ENCODE peak calls at places on chromosomes 16 and 17, in ten cellular contexts. F, T, K, D, R, X, B, Z, C and J are unnamed samples.

GRCh38 chr17:35294756-35295155 is 51.9 kb downstream of the SLFN5 start:
- DNase-seq in T (no peak), K (no peak), X (no peak), R (no peak), Z (no peak), F (no peak), B (no peak), D (no peak), C (no peak), J (no peak)

GRCh38 chr17:1604831-1605528 is 23.7 kb downstream of the SLC43A2 start:
- DNase-seq in Z (no peak), F (no peak), T (no peak), C (peak), R (no peak), B (no peak), D (no peak), X (no peak), K (peak), J (no peak)

GRCh38 chr17:68511254-68511670 is 968 bp upstream of the PRKAR1A start:
- DNase-seq in K (no peak), C (no peak), B (no peak), T (no peak), F (peak), X (no peak), Z (no peak), R (no peak), D (no peak), J (no peak)

GRCh38 chr17:7882629-7883028 is 6.0 kb upstream of the CHD3 start:
- DNase-seq in T (no peak), D (no peak), F (no peak), Z (no peak), K (no peak), X (no peak), C (no peak), B (no peak), R (no peak), J (no peak)

GRCh38 chr16:29848420-29849297 is 14.4 kb downstream of the CDIPT start:
- DNase-seq in C (peak), B (peak), R (peak), D (peak), F (peak), Z (peak), K (peak), T (peak), X (peak), J (peak)

GRCh38 chr16:24769806-24770205 is 40.4 kb downstream of the TNRC6A start:
- DNase-seq in R (no peak), F (no peak), B (no peak), C (no peak), Z (peak), X (no peak), K (no peak), T (no peak), D (no peak), J (no peak)

GRCh38 chr17:78643326-78643725 is 66.1 kb upstream of the DNAH17 start:
- DNase-seq in D (no peak), Z (no peak), K (no peak), B (no peak), X (no peak), F (no peak), C (no peak), T (no peak), R (no peak), J (no peak)

GRCh38 chr16:5206331-5206990 is 108.9 kb upstream of the EEF2KMT start:
- DNase-seq in X (no peak), D (no peak), F (no peak), B (no peak), R (no peak), C (no peak), Z (no peak), K (no peak), T (no peak), J (no peak)

GRCh38 chr17:81080056-81080455 is 45.1 kb downstream of the BAIAP2 start:
- DNase-seq in K (no peak), X (no peak), R (no peak), Z (no peak), D (no peak), T (no peak), C (no peak), F (no peak), B (no peak), J (no peak)

GRCh38 chr16:733382-734207 is 6.7 kb downstream of the HAGHL start:
- DNase-seq in K (peak), T (peak), F (no peak), D (peak), C (peak), B (peak), Z (no peak), R (no peak), X (no peak), J (no peak)

GRCh38 chr17:38613981-38614779 is 8.4 kb upstream of the SRCIN1 start:
- DNase-seq in C (no peak), F (no peak), B (no peak), X (no peak), R (no peak), Z (no peak), K (peak), T (no peak), D (no peak), J (no peak)

GRCh38 chr17:31549121-31549524 is 157.6 kb downstream of the RAB11FIP4 start:
- DNase-seq in F (no peak), T (no peak), B (no peak), R (no peak), D (no peak), Z (no peak), C (peak), X (no peak), K (no peak), J (no peak)

GRCh38 chr17:42676424-42677011 is at the start of gene PLEKHH3:
- DNase-seq in D (peak), Z (no peak), C (no peak), F (no peak), T (no peak), R (no peak), K (no peak), X (peak), B (no peak), J (peak)

GRCh38 chr17:55267777-55268648 is 3.3 kb downstream of the HLF start:
- DNase-seq in C (no peak), B (no peak), R (no peak), D (no peak), K (peak), T (peak), F (no peak), Z (no peak), X (no peak), J (no peak)

GRCh38 chr16:50547340-50547865 is 793 bp upstream of the NKD1 start:
- DNase-seq in T (peak), D (peak), F (peak), B (peak), Z (no peak), C (peak), X (peak), K (no peak), R (peak), J (peak)

GRCh38 chr17:74833501-74834361 is 26.0 kb downstream of the GRIN2C start:
- DNase-seq in T (no peak), Z (peak), F (peak), R (no peak), K (no peak), C (no peak), B (no peak), D (no peak), X (no peak), J (peak)

GRCh38 chr17:42286411-42287295 is 1.6 kb upstream of the STAT5A start:
- DNase-seq in T (no peak), D (no peak), F (peak), K (peak), X (no peak), R (peak), B (no peak), C (peak), Z (no peak), J (no peak)

GRCh38 chr17:78806451-78806850 is 24.4 kb upstream of the CYTH1 start:
- DNase-seq in Z (no peak), X (no peak), F (no peak), C (peak), B (peak), R (no peak), D (no peak), T (no peak), K (no peak), J (no peak)

GRCh38 chr16:278863-279366 is 1.5 kb upstream of the ARHGDIG start:
- DNase-seq in D (no peak), X (no peak), F (peak), R (no peak), K (no peak), T (no peak), Z (peak), B (no peak), C (peak), J (no peak)

GRCh38 chr17:67335245-67335835 is 31.0 kb downstream of the PSMD12 start:
- DNase-seq in F (no peak), Z (no peak), R (no peak), K (no peak), X (no peak), T (no peak), C (no peak), B (no peak), D (no peak), J (no peak)

GRCh38 chr16:20393801-20394637 is 10.5 kb downstream of the PDILT start:
- DNase-seq in R (no peak), C (no peak), Z (no peak), F (no peak), X (peak), B (no peak), K (no peak), D (no peak), T (no peak), J (no peak)

GRCh38 chr17:49341356-49341755 is 20.7 kb downstream of the ZNF652 start:
- DNase-seq in X (no peak), C (no peak), T (no peak), D (no peak), B (no peak), K (no peak), Z (no peak), R (no peak), F (peak), J (no peak)

GRCh38 chr17:40014375-40014980 is 762 bp upstream of the CSF3 start:
- DNase-seq in Z (no peak), R (no peak), K (no peak), C (no peak), F (peak), X (no peak), D (no peak), B (no peak), T (no peak), J (no peak)

GRCh38 chr17:42187833-42188232 is 2.6 kb upstream of the HCRT start:
- DNase-seq in R (no peak), D (no peak), C (no peak), K (no peak), T (no peak), B (no peak), X (no peak), Z (no peak), F (no peak), J (no peak)

GRCh38 chr17:80807882-80808281 is 183.8 kb upstream of the CHMP6 start:
- DNase-seq in R (no peak), B (no peak), C (no peak), K (no peak), X (no peak), T (no peak), D (no peak), F (no peak), Z (no peak), J (no peak)

GRCh38 chr16:49000594-49000993 is 281.0 kb downstream of the CBLN1 start:
- DNase-seq in K (no peak), R (no peak), D (no peak), C (peak), T (no peak), B (no peak), F (no peak), X (no peak), Z (no peak), J (no peak)

GRCh38 chr16:87956169-87956770 is 5.0 kb downstream of the BANP start:
- DNase-seq in D (peak), K (no peak), X (peak), R (peak), F (no peak), B (peak), C (peak), T (peak), Z (peak), J (peak)

GRCh38 chr17:29151567-29151966 is 28.6 kb downstream of the MYO18A start:
- DNase-seq in D (peak), T (no peak), B (no peak), K (peak), R (no peak), X (no peak), Z (peak), F (no peak), C (no peak), J (no peak)

GRCh38 chr16:89325861-89326471 is 108.5 kb downstream of the ZNF778 start:
- DNase-seq in Z (peak), X (peak), K (peak), B (no peak), F (peak), C (no peak), D (no peak), T (no peak), R (peak), J (peak)

GRCh38 chr16:53982631-53983042 is 278.7 kb downstream of the FTO start:
- DNase-seq in B (no peak), C (no peak), D (no peak), R (no peak), K (no peak), X (no peak), T (no peak), F (no peak), Z (no peak), J (no peak)

GRCh38 chr17:63834431-63835166 is 7.1 kb upstream of the FTSJ3 start:
- DNase-seq in T (no peak), K (peak), R (no peak), Z (peak), C (peak), B (peak), X (peak), F (peak), D (peak), J (peak)

DNA sequence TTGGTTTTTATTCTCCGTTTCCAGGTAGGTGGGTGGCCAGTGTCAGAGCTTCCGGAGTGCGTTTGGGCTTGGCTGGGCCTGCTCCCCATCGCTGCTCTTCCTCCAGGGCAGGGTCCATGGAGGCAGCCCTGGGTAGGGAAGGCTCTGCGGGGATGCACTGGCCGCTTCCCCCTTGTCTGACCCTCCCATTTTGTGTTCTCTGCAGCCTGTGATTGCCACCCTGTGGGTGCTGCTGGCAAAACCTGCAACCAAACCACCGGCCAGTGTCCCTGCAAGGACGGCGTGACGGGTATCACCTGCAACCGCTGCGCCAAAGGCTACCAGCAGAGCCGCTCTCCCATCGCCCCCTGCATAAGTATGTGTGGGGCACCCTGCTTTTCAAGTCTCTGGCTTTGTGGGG is 158.3 kb downstream of the NTN1 start:
- DNase-seq in X (no peak), R (no peak), D (no peak), Z (no peak), C (no peak), B (no peak), K (no peak), F (no peak), T (no peak), J (no peak)
- TF ChIP-seq CTCF in X (no peak), R (no peak), D (no peak), Z (no peak), C (no peak), B (no peak), K (no peak), F (no peak), T (no peak), J (no peak)

GRCh38 chr17:3912827-3913226 is 3.4 kb downstream of the P2RX1 start:
- DNase-seq in B (no peak), D (no peak), C (peak), X (no peak), Z (no peak), R (no peak), F (no peak), T (no peak), K (no peak), J (no peak)
- TF ChIP-seq CTCF in B (no peak), D (no peak), C (no peak), X (no peak), Z (no peak), R (no peak), F (no peak), T (no peak), K (no peak), J (no peak)

DNA sequence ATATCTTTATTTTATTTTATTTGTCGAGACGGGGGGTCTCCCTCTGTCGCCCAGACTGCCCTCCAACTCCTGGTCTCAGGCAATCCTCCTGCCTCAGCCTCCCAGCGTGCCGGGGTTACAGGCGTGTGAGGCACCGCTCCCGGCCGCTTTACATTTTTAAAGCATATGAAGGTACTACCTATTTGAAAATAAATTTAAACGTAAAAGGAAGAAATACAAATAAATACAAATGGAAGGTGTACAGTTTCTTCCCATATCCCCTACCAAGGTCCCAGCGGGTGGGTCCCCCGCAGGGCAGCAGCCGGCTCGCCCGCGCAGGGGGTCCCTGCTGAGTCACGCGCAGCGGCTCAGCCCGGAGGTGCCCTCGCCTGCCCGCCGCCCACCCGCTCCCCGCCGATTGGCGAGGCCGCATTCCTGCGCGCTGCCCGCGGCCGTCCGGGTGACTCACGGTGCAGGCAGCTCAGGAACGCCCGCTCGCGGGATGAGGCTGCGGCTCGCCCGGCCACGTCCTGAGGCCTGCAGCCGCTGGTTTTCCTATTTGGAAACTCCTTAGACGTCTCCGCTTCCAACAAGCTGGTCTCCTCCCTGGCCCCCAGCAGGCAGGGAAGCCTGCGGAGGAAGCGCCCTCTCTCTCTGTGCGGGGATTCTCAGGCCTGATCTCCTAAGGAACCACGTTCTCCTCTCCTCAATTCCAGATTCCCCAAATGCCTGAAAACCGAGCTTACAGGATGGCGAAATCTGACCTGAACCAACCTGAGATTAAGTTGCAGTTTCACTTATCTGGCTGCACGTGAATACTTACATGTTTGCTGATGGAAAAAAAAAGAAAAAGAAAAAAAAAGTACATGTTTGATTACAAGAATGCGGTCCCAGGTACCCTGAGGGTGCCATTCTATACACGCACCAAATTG is 54.8 kb upstream of the MAP3K14 start:
- DNase-seq in B (peak), F (peak), K (peak), C (peak), X (peak), R (peak), D (peak), T (no peak), Z (peak), J (no peak)
- TF ChIP-seq CTCF in B (no peak), F (no peak), K (no peak), C (no peak), X (no peak), R (no peak), D (no peak), T (no peak), Z (no peak), J (no peak)

GRCh38 chr17:10629706-10630105 is 27.4 kb downstream of the MYH3 start:
- DNase-seq in R (no peak), F (no peak), X (no peak), Z (no peak), D (no peak), C (no peak), K (no peak), B (no peak), T (no peak), J (no peak)

GRCh38 chr17:10631048-10631700 is 25.9 kb downstream of the MYH3 start:
- DNase-seq in B (peak), F (no peak), T (no peak), K (no peak), R (no peak), C (peak), D (peak), Z (peak), X (peak), J (peak)

GRCh38 chr17:10631701-10632100 is 25.4 kb downstream of the MYH3 start:
- DNase-seq in D (no peak), X (no peak), F (no peak), R (no peak), K (no peak), Z (no peak), B (no peak), T (no peak), C (no peak), J (no peak)

GRCh38 chr17:10626378-10626777 is 30.7 kb downstream of the MYH3 start:
- DNase-seq in F (no peak), X (no peak), C (no peak), D (no peak), T (no peak), B (no peak), Z (no peak), K (no peak), R (no peak), J (no peak)

GRCh38 chr17:10628756-10629155 is 28.4 kb downstream of the MYH3 start:
- DNase-seq in X (no peak), F (no peak), B (no peak), C (peak), R (no peak), K (no peak), T (no peak), D (no peak), Z (no peak), J (no peak)
- TF ChIP-seq CTCF in X (no peak), F (no peak), B (peak), C (peak), R (no peak), K (no peak), T (peak), D (peak), Z (no peak), J (no peak)

DNA sequence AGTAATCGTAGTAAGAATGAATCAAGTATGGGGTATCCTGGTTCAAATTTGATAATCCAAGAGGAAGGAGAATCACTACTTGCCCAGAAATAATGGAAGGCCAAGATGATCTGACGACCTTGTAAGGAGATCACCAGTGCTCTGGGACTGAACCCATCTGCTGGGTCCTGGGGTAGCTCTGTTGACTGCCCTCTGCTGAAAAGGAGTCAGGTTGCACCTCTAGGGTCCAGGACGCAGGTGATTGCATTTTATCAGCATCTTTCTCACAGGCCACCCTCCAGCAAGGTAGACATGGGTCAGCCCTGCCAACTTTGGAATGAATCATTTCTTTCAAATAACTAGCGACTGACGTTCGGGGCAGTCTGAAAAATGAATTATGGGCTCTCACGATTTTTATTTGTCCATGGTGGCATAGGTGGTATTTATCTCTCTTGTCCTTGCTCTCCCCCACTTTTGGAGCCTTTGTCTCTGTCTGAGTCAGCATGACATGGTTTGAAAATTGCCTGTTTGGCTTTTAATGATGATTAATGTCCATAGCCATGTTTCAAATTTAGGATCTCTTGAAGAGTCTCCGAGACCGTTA is 163.7 kb downstream of the MSI2 start:
- DNase-seq in D (no peak), X (no peak), C (no peak), T (no peak), B (no peak), R (no peak), Z (no peak), K (no peak), F (no peak), J (no peak)
- TF ChIP-seq CTCF in D (no peak), X (no peak), C (no peak), T (peak), B (no peak), R (no peak), Z (no peak), K (no peak), F (no peak), J (no peak)

GRCh38 chr16:76665571-76666275 is 388.5 kb downstream of the CNTNAP4 start:
- DNase-seq in F (no peak), C (no peak), B (no peak), X (no peak), Z (no peak), T (no peak), K (no peak), D (no peak), R (no peak), J (no peak)
- TF ChIP-seq CTCF in F (no peak), C (no peak), B (no peak), X (no peak), Z (no peak), T (no peak), K (no peak), D (peak), R (peak), J (no peak)

DNA sequence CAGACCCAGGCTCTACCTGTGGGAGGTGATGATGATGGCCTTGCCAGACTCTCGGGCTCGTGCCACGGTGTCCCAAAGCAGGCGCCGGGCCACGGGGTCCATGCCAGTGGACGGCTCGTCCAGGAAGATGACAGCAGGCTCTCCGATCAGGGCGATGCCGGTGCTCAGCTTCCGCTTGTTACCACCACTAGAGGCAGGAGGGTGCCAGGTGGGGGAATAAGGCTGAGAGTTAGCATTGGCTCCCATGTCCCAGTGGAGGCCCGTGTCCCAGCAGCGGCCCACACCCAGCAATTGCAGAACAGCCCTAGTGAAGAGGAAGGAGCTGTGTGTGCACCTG is 10.3 kb upstream of the RNPS1 start:
- DNase-seq in C (no peak), D (no peak), K (no peak), B (no peak), X (no peak), Z (no peak), T (no peak), F (no peak), R (no peak), J (no peak)
- TF ChIP-seq CTCF in C (no peak), D (no peak), K (no peak), B (no peak), X (no peak), Z (no peak), T (no peak), F (no peak), R (no peak), J (no peak)

GRCh38 chr17:71959129-71959528 is 161.7 kb upstream of the SOX9 start:
- DNase-seq in C (no peak), B (no peak), T (no peak), K (no peak), R (no peak), D (no peak), F (no peak), X (no peak), Z (peak), J (no peak)
- TF ChIP-seq CTCF in C (no peak), B (no peak), T (peak), K (no peak), R (peak), D (peak), F (no peak), X (no peak), Z (peak), J (peak)